ENCODE peak calls at places on chromosome 6, in five cellular contexts. V is astrocyte of the spinal cord, D is pancreas, G is glutamatergic neuron, Q is ascending aorta. Y is an unnamed sample.

GRCh38 chr6:43715056-43715788 is 27.6 kb upstream of the MRPS18A start:
- DNase-seq in Q (no peak), D (no peak), V (no peak), G (no peak), Y (no peak)

GRCh38 chr6:26056583-26057350 is 30.5 kb upstream of the HFE start:
- DNase-seq in G (no peak), V (peak; percentile 59), D (no peak), Q (no peak), Y (peak; percentile 17)

GRCh38 chr6:170438402-170438753 is 114.7 kb downstream of the PSMB1 start:
- DNase-seq in Q (peak; percentile 46), D (peak; percentile 96), V (peak; percentile 99), G (peak; percentile 96), Y (peak; percentile 57)

GRCh38 chr6:52739627-52740026 is 23.6 kb downstream of the GSTA2 start:
- DNase-seq in V (no peak), G (no peak), Q (no peak), D (no peak), Y (no peak)

GRCh38 chr6:114638346-114638745 is 295.5 kb upstream of the HS3ST5 start:
- DNase-seq in V (no peak), D (no peak), G (no peak), Q (no peak), Y (no peak)

GRCh38 chr6:110485461-110485860 is 9.0 kb upstream of the SLC22A16 start:
- DNase-seq in V (no peak), Q (no peak), G (no peak), D (no peak), Y (no peak)

GRCh38 chr6:15086273-15087158 is 159.4 kb upstream of the JARID2 start:
- DNase-seq in G (no peak), D (no peak), Q (no peak), V (no peak), Y (no peak)

GRCh38 chr6:5068153-5068751 is 16.9 kb upstream of the PPP1R3G start:
- DNase-seq in D (no peak), Q (no peak), G (no peak), V (no peak), Y (no peak)

GRCh38 chr6:16769131-16769985 is 8.1 kb upstream of the ATXN1 start:
- DNase-seq in V (peak; percentile 91), D (no peak), Q (peak; percentile 41), G (no peak), Y (no peak)

GRCh38 chr6:7568021-7568420 is 22.0 kb upstream of the SNRNP48 start:
- DNase-seq in V (peak; percentile 21), D (no peak), G (no peak), Q (no peak), Y (no peak)

GRCh38 chr6:28296520-28297060 is 15.2 kb downstream of the PGBD1 start:
- DNase-seq in G (no peak), D (no peak), V (no peak), Q (no peak), Y (no peak)

GRCh38 chr6:40371621-40372020 is 215.5 kb downstream of the LRFN2 start:
- DNase-seq in D (no peak), Q (no peak), V (no peak), G (no peak), Y (no peak)

GRCh38 chr6:39225946-39226437 is 3.3 kb downstream of the KCNK5 start:
- DNase-seq in G (no peak), V (no peak), D (no peak), Q (no peak), Y (no peak)

GRCh38 chr6:44224154-44224977 is 971 bp downstream of the SLC29A1 start:
- DNase-seq in V (no peak), Q (no peak), D (no peak), G (peak; percentile 59), Y (no peak)

GRCh38 chr6:25485820-25486559 is 166.0 kb upstream of the SCGN start:
- DNase-seq in Q (no peak), G (peak; percentile 35), V (no peak), D (no peak), Y (no peak)

GRCh38 chr6:75210885-75211739 is 5.3 kb upstream of the COL12A1 start:
- DNase-seq in V (peak; percentile 77), Q (no peak), G (no peak), D (no peak), Y (peak; percentile 44)

GRCh38 chr6:156719395-156719719 is 57.8 kb upstream of the ARID1B start:
- DNase-seq in G (no peak), Q (no peak), V (peak; percentile 11), D (no peak), Y (no peak)

GRCh38 chr6:26125015-26125690 is 37.9 kb downstream of the HFE start:
- DNase-seq in G (no peak), Q (no peak), D (no peak), V (no peak), Y (no peak)

GRCh38 chr6:87139236-87139635 is 16.1 kb upstream of the ZNF292 start:
- DNase-seq in D (no peak), G (no peak), V (peak; percentile 55), Q (no peak), Y (peak; percentile 21)

GRCh38 chr6:139545474-139546116 is 171.1 kb upstream of the CITED2 start:
- DNase-seq in V (peak; percentile 23), Q (no peak), G (no peak), D (no peak), Y (no peak)

GRCh38 chr6:6920114-6920983 is 187.4 kb upstream of the RREB1 start:
- DNase-seq in Q (no peak), G (no peak), V (no peak), D (peak; percentile 69), Y (no peak)

GRCh38 chr6:167078745-167079144 is 44.2 kb upstream of the CCR6 start:
- DNase-seq in D (no peak), Q (no peak), V (no peak), G (no peak), Y (no peak)

GRCh38 chr6:167077241-167077932 is 45.5 kb upstream of the CCR6 start:
- DNase-seq in G (no peak), Q (no peak), D (no peak), V (no peak), Y (no peak)

DNA sequence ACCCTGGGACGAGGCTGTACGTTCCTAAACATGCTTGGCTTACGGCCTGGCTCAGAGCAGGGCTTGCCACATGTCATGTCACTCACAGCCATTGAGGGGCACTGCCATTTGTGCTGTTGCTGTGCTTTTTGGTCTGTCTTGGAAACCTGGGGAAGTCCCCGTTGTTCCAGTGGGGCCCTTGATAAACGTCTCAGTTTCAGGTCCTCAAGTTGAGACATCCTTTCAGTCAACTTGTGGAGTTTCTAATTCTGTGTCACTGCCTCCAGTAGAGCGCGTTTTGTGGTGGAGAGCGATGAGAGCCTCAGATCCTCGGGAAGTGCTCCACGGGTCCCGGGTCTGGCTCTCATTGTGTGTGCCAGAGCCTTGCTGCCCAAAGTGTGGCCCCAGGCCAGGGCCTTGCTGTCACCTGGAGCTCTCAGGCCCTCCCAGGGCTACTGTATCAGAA is 43.0 kb upstream of the CCR6 start:
- DNase-seq in Q (no peak), V (no peak), D (no peak), G (no peak), Y (no peak)
- TF ChIP-seq CTCF in Q (no peak), V (no peak), D (no peak), G (no peak), Y (no peak)

GRCh38 chr6:95543798-95544197 is 33.5 kb upstream of the MANEA start:
- DNase-seq in D (no peak), V (no peak), G (no peak), Q (no peak), Y (no peak)
- TF ChIP-seq CTCF in D (no peak), V (no peak), G (no peak), Q (no peak), Y (no peak)

DNA sequence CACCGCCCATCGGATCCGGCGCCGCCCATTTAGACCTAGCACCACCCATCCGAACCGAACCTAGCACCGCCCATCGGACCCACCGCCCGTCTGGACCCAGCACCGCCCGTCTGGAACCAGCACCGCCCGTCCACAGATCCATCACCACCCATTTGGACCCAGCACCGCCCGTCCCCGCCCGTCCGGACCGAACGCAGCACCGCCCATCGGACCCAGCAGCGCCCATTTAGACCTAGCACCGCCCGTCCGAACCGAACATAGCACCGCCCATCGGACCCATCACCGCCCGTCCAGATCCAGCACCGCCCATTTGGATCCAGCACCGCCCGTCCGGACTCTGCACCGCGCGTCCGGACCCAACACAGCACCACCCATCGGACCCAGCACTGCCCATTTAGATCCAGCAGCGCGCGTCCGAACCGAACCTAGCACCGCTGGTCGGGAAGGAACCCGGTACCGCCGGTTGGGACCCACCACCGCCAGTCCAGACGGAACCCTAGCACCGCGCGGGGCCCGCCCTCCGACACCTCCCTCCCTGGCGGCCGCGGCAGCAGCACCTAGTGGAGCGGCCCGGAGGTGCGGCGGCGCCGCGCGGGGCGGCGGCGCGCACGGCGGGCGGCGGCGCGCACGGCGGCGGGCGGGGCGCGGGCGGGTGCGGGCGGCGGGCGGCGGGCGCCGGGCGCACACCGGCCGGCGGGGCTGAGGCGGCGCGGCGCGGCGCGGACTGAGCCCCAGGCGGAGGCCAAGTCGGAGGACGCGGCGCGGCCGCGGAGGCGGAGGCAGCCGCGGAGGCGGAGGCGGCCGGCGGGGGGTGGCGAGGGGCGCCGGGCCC is at the start of gene AFDN:
- DNase-seq in D (peak; percentile 75), Q (no peak), G (peak; percentile 78), V (no peak), Y (peak; percentile 69)
- TF ChIP-seq CTCF in D (peak; percentile 16), Q (peak; percentile 62), G (peak; percentile 60), V (peak; percentile 31), Y (peak; percentile 23)

DNA sequence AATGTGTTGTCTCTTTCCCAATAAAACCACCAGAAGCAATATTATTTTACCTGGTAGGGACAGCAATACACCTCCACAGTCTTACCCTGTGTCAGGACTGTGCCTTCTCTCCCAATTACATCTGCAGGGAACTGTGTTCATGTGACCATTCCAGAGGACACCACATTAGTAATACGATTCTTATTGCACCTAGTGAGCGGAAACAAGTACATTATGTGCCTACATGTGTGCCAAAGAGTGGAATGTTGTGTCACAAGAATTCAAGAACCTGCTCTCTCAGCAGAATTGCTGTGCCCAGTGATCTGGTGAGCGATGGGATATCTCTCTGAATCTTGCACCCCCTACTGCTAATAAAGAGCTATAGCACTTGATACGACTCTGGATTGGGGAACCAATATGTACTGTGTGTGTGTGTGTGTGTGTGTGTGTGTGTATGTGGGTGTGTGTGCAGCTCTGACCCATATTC is 57.4 kb upstream of the FOXC1 start:
- DNase-seq in D (no peak), G (no peak), V (peak; percentile 10), Q (no peak), Y (no peak)
- TF ChIP-seq CTCF in D (no peak), G (no peak), V (peak; percentile 45), Q (no peak), Y (peak; percentile 13)

DNA sequence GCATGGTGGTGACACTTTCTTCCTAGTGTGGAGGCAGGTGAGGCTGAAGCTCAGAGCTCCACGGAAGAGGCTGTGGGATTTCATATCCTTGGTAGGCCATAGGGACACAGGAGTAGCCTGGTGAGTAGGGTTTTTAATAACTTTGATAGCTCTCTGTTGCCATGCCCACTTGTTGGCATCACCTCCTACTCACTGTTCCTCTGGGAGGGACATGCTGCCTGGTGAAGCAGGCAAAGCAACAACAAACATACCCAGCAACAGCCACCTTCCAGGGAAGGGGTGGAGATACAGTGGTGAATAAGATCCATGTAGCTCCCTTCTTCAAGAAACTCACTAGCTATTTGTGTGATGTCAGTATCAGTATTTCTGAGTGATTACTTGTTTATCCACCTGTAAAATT is 285.4 kb downstream of the CLIC5 start:
- DNase-seq in D (no peak), G (no peak), Q (no peak), V (no peak), Y (no peak)
- TF ChIP-seq CTCF in D (no peak), G (no peak), Q (no peak), V (no peak), Y (no peak)

Y was measured in endothelial cell.